ENCODE peak calls at places on chromosomes 12 and 14, in four cellular contexts. T is HepG2, F is A549, V is K562. J is an unnamed sample.

GRCh38 chr12:38384816-38385491 is 68.4 kb downstream of the ALG10B start:
- DNase-seq in V (no peak), T (peak; percentile 60), F (peak; percentile 52), J (no peak)

GRCh38 chr12:22229652-22230279 is 104.7 kb downstream of the ST8SIA1 start:
- DNase-seq in T (peak; percentile 7), F (peak; percentile 52), V (no peak), J (no peak)

GRCh38 chr12:5073838-5074237 is 30.2 kb downstream of the KCNA5 start:
- DNase-seq in T (no peak), V (no peak), F (no peak), J (no peak)

GRCh38 chr12:67943295-67943892 is 45.9 kb upstream of the IFNG-AS1 start:
- DNase-seq in F (peak; percentile 67), V (peak; percentile 19), T (peak; percentile 46), J (peak; percentile 23)

GRCh38 chr12:79934309-79935020 is 432 bp downstream of the PPP1R12A start:
- DNase-seq in V (peak; percentile 55), F (no peak), T (peak; percentile 17), J (no peak)

GRCh38 chr12:94761559-94761958 is 111.2 kb upstream of the TMCC3 start:
- DNase-seq in F (peak; percentile 84), V (no peak), T (peak; percentile 9), J (no peak)

GRCh38 chr14:90658541-90658967 is 157.7 kb downstream of the TTC7B start:
- DNase-seq in T (no peak), F (no peak), V (no peak), J (no peak)

GRCh38 chr12:96247567-96247962 is 53.4 kb downstream of the ELK3 start:
- DNase-seq in V (no peak), T (no peak), F (peak; percentile 23), J (no peak)

GRCh38 chr14:51776102-51776894 is 84.1 kb upstream of the GNG2 start:
- DNase-seq in F (peak; percentile 78), V (peak; percentile 14), T (peak; percentile 52), J (no peak)

GRCh38 chr12:100962086-100962712 is 167.6 kb downstream of the ANO4 start:
- DNase-seq in T (no peak), V (no peak), F (no peak), J (no peak)

GRCh38 chr14:100894416-100894815 is 9.1 kb downstream of the RTL1 start:
- DNase-seq in V (no peak), T (no peak), F (no peak), J (no peak)

GRCh38 chr12:71521125-71521524 is 81.5 kb downstream of the LGR5 start:
- DNase-seq in T (no peak), V (no peak), F (no peak), J (no peak)

GRCh38 chr14:93970589-93970966 is 5.8 kb downstream of the ASB2 start:
- DNase-seq in F (peak; percentile 37), T (peak; percentile 52), V (no peak), J (no peak)

GRCh38 chr12:75852143-75852542 is 179.4 kb downstream of the PHLDA1 start:
- DNase-seq in V (no peak), F (no peak), T (no peak), J (no peak)

GRCh38 chr12:75455839-75456238 is 24.7 kb upstream of the GLIPR1 start:
- DNase-seq in F (no peak), V (no peak), T (no peak), J (no peak)

GRCh38 chr12:71197460-71197859 is 39.7 kb upstream of the TSPAN8 start:
- DNase-seq in T (no peak), V (no peak), F (no peak), J (no peak)

GRCh38 chr12:13390381-13390856 is 193.9 kb downstream of the EMP1 start:
- DNase-seq in T (no peak), V (no peak), F (peak; percentile 88), J (no peak)

GRCh38 chr12:93078577-93078976 is 149.5 kb upstream of the EEA1 start:
- DNase-seq in F (no peak), T (no peak), V (no peak), J (no peak)

GRCh38 chr14:70771781-70772212 is 37.5 kb downstream of the MAP3K9 start:
- DNase-seq in F (no peak), T (no peak), V (no peak), J (no peak)

GRCh38 chr12:71183018-71183417 is 25.2 kb upstream of the TSPAN8 start:
- DNase-seq in F (no peak), T (no peak), V (no peak), J (no peak)

GRCh38 chr14:58942516-58942915 is 246.0 kb upstream of the DAAM1 start:
- DNase-seq in V (no peak), T (no peak), F (no peak), J (no peak)

GRCh38 chr12:131250028-131250950 is 296.6 kb downstream of the ADGRD1 start:
- DNase-seq in F (peak; percentile 87), V (no peak), T (no peak), J (no peak)

GRCh38 chr12:109115758-109116610 is at the start of gene ACACB:
- DNase-seq in V (no peak), F (no peak), T (peak; percentile 94), J (no peak)

GRCh38 chr14:53109028-53109687 is 44.0 kb downstream of the DDHD1 start:
- DNase-seq in F (no peak), V (no peak), T (no peak), J (peak; percentile 82)

GRCh38 chr14:101226265-101226602 is 322.7 kb upstream of the RTL1 start:
- DNase-seq in F (no peak), V (no peak), T (no peak), J (no peak)

GRCh38 chr14:61625171-61625570 is 70.1 kb upstream of the HIF1A start:
- DNase-seq in V (no peak), T (peak; percentile 24), F (peak; percentile 23), J (no peak)

GRCh38 chr14:26486922-26487321 is 110.9 kb downstream of the NOVA1 start:
- DNase-seq in F (no peak), V (no peak), T (no peak), J (no peak)

GRCh38 chr12:106736051-106736957 is 38.2 kb upstream of the RIC8B start:
- DNase-seq in V (no peak), F (peak; percentile 58), T (peak; percentile 20), J (no peak)

GRCh38 chr14:73392329-73393257 is 65.8 kb downstream of the NUMB start:
- DNase-seq in V (no peak), F (no peak), T (no peak), J (no peak)

GRCh38 chr12:125110641-125111360 is 45.6 kb downstream of the AACS start:
- DNase-seq in V (no peak), T (no peak), F (no peak), J (no peak)

GRCh38 chr14:35387713-35388579 is 16.6 kb downstream of the NFKBIA start:
- DNase-seq in T (no peak), F (no peak), V (no peak), J (no peak)

GRCh38 chr14:46259536-46259935 is 392.0 kb downstream of the RPL10L start:
- DNase-seq in V (no peak), F (peak; percentile 1), T (no peak), J (no peak)

GRCh38 chr12:27869567-27869966 is 89.5 kb upstream of the MANSC4 start:
- DNase-seq in V (no peak), T (no peak), F (no peak), J (no peak)

GRCh38 chr12:6752181-6752930 is 585 bp downstream of the MLF2 start:
- DNase-seq in T (peak; percentile 51), F (peak; percentile 69), V (peak; percentile 66), J (no peak)

GRCh38 chr14:73264080-73264895 is 27.0 kb downstream of the PAPLN start:
- DNase-seq in T (no peak), F (no peak), V (no peak), J (no peak)

DNA sequence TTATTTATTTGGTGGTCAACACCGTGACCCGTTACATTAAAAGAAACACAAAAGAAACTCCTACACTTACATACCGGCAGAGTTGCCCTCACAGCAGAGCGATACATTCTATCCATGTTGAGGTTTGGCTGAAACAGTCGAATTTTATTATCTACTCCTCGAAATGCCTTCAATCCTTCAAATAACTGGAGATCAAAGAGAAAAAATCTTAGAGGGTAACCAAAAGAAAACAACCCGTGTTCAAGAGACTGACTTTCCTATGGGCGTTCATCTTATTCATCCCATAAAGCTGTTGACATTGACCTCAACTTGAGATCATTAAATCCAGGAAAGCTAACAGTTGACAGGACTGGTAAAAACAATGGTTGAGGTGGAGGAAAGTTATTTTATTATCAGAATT is 67.7 kb downstream of the BCAT1 start:
- DNase-seq in V (no peak), T (no peak), F (no peak), J (no peak)
- TF ChIP-seq ESRRA in V (no peak), T (no peak), F (no peak), J (no peak)

DNA sequence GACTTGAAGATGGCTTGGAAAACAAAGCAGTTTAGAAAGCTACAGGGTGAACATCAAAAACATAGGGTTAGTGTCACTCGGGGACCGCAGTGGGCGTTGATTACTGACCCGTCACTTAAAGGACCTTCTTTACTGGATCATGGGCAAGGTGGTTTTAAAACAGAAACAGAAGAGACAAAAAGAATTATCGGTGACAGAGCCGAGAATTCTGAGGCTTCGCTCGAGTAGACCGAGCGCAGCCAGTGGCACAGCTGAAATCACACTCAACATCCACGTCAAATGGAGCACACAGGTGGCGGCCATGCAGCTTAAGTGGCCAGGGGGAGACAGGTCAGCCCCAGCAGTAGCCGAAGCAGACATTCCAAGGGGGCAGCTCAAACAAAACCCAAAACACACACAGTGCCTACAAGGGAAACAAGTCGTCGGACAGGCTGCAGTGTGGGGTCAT is 17.3 kb downstream of the SNRNP35 start:
- DNase-seq in V (no peak), T (no peak), F (no peak), J (no peak)
- TF ChIP-seq HDAC2 in V (no peak), T (no peak), F (no peak), J (no peak)

GRCh38 chr12:49642370-49642802 is 19.0 kb downstream of the PRPF40B start:
- DNase-seq in F (no peak), T (peak; percentile 86), V (no peak), J (no peak)
- TF ChIP-seq ESRRA in F (no peak), T (peak; percentile 36), V (no peak), J (no peak)

DNA sequence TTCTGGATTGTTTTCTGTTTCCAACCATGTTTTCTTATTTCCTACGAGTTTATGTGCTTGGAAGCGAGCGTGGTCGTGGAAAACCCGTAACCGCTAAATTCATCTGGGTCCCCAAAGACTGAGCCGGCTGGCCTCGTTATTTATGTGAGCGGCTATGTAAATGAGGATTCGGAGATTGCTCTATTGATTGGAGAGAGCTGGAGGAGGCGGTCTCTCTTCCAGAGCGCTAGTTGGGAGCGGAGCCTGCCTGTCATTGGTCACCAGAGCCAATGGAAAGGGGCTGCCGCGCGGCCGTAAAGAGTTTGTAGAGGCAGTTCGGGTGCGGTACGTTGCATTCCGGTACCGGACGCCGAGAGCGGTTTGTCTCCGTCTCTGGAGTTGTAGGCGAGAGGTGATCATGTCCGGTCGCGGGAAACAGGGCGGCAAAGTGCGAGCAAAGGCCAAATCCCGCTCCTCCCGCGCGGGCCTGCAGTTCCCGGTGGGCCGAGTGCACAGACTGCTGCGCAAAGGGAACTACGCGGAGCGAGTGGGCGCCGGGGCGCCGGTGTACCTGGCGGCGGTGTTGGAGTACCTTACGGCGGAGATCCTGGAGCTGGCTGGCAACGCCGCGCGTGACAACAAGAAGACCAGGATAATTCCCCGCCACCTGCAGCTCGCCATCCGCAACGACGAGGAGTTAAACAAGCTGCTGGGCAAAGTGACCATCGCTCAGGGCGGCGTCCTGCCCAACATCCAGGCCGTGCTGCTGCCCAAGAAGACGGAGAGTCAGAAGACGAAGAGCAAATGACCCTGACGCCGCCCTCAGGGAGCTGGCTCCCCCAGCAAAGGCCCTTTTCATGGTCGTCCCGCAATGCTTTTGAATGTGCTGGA is 29.0 kb downstream of the WBP11 start:
- DNase-seq in V (no peak), F (peak; percentile 98), T (peak; percentile 88), J (peak; percentile 66)
- TF ChIP-seq HDAC2 in V (no peak), F (no peak), T (no peak), J (no peak)

GRCh38 chr14:89232366-89233070 is 184.5 kb downstream of the FOXN3 start:
- DNase-seq in F (no peak), T (peak; percentile 89), V (no peak), J (no peak)
- TF ChIP-seq ESRRA in F (no peak), T (peak; percentile 75), V (no peak), J (no peak)

GRCh38 chr12:77954156-77954555 is 123.5 kb downstream of the NAV3 start:
- DNase-seq in F (no peak), T (no peak), V (no peak), J (no peak)
- TF ChIP-seq HDAC2 in F (no peak), T (no peak), V (no peak), J (no peak)